ENCODE peak calls at places on chromosomes 16 and 17, in four cellular contexts. E is stimulated activated CD4-positive, alpha-beta T cell treated with anti-CD3 and anti-CD28 coated beads, Interleukin-4, amount 100 ng/mL, for 48 hours; S is hypothalamus; C is stimulated activated CD8-positive, alpha-beta memory T cell treated with anti-CD3 and anti-CD28 coated beads, Interleukin-7, amount 100 ng/mL, for 1 hour. D is an unnamed sample.

GRCh38 chr17:75084039-75084660 is 3.6 kb upstream of the SLC16A5 start:
- DNase-seq in S (no peak), E (no peak), C (no peak), D (no peak)

GRCh38 chr17:47009759-47010594 is 30.9 kb upstream of the RPRML start:
- DNase-seq in E (no peak), S (no peak), C (no peak), D (no peak)

GRCh38 chr17:14745122-14745521 is 444.2 kb downstream of the HS3ST3B1 start:
- DNase-seq in S (no peak), C (no peak), E (no peak), D (no peak)

GRCh38 chr17:71085238-71086033 is 916.1 kb downstream of the KCNJ2 start:
- DNase-seq in S (no peak), E (no peak), C (no peak), D (no peak)

GRCh38 chr17:82388223-82388921 is 16.8 kb downstream of the UTS2R start:
- DNase-seq in E (no peak), C (no peak), S (no peak), D (no peak)

GRCh38 chr16:10921536-10922327 is 20.5 kb downstream of the DEXI start:
- DNase-seq in S (no peak), E (no peak), C (no peak), D (no peak)

GRCh38 chr16:79047337-79047736 is 553.2 kb downstream of the MAF start:
- DNase-seq in E (no peak), S (no peak), C (no peak), D (no peak)

GRCh38 chr16:54817432-54817831 is 113.2 kb upstream of the IRX5 start:
- DNase-seq in E (no peak), C (no peak), S (no peak), D (no peak)

GRCh38 chr17:73506470-73507435 is 137.5 kb downstream of the SDK2 start:
- DNase-seq in S (no peak), E (no peak), C (no peak), D (no peak)

GRCh38 chr16:84116720-84117481 is at the start of gene MBTPS1:
- DNase-seq in E (peak; percentile 98), C (peak; percentile 95), S (peak; percentile 95), D (peak; percentile 62)

GRCh38 chr16:7509919-7510705 is 177.5 kb downstream of the RBFOX1 start:
- DNase-seq in E (no peak), C (no peak), S (no peak), D (no peak)

GRCh38 chr17:64090144-64090543 is 39.8 kb downstream of the ERN1 start:
- DNase-seq in C (no peak), E (no peak), S (no peak), D (no peak)

GRCh38 chr16:85390511-85391174 is 222.5 kb upstream of the GSE1 start:
- DNase-seq in C (no peak), S (no peak), E (no peak), D (no peak)

GRCh38 chr16:77496934-77497333 is 62.1 kb upstream of the ADAMTS18 start:
- DNase-seq in S (no peak), C (no peak), E (no peak), D (no peak)

GRCh38 chr16:7086842-7087616 is 245.6 kb upstream of the RBFOX1 start:
- DNase-seq in C (no peak), S (peak; percentile 17), E (no peak), D (no peak)

GRCh38 chr17:11644265-11645212 is 46.3 kb downstream of the DNAH9 start:
- DNase-seq in C (peak; percentile 1), S (peak; percentile 50), E (peak; percentile 5), D (no peak)

GRCh38 chr17:19766421-19767270 is 18.5 kb upstream of the ALDH3A1 start:
- DNase-seq in C (peak; percentile 66), E (peak; percentile 77), S (peak; percentile 72), D (no peak)

GRCh38 chr16:47156816-47157215 is 13.1 kb upstream of the NETO2 start:
- DNase-seq in C (no peak), S (no peak), E (no peak), D (no peak)

GRCh38 chr17:3046753-3047152 is 16.7 kb downstream of the OR1D5 start:
- DNase-seq in C (no peak), E (no peak), S (no peak), D (no peak)

GRCh38 chr17:38681096-38681495 is 6.3 kb upstream of the EPOP start:
- DNase-seq in C (no peak), E (no peak), S (no peak), D (no peak)

GRCh38 chr16:11560701-11561439 is 25.8 kb downstream of the LITAF start:
- DNase-seq in C (peak; percentile 27), E (no peak), S (no peak), D (no peak)

GRCh38 chr17:17729620-17730249 is 48.5 kb downstream of the RAI1 start:
- DNase-seq in E (no peak), C (peak; percentile 41), S (no peak), D (peak; percentile 43)

GRCh38 chr17:61362396-61362795 is 37.2 kb upstream of the TBX2 start:
- DNase-seq in C (no peak), E (no peak), S (no peak), D (no peak)

GRCh38 chr17:33012522-33013033 is 20.9 kb downstream of the SPACA3 start:
- DNase-seq in C (no peak), E (no peak), S (no peak), D (no peak)

GRCh38 chr16:89890200-89890599 is 16.8 kb downstream of the TCF25 start:
- DNase-seq in S (no peak), C (no peak), E (no peak), D (no peak)